ENCODE peak calls at places on chromosomes 7 and 10, in nine cellular contexts. Q is foreskin fibroblast, L is coronary artery, W is tibial artery, A is fibroblast of villous mesenchyme, C is astrocyte of the spinal cord, O is psoas muscle, F is AG09309, H is GM12878. Z is an unnamed sample.

GRCh38 chr7:46352335-46352954 is 431.4 kb upstream of the IGFBP3 start:
- DNase-seq in H (peak; percentile 35), Q (peak; percentile 71), C (peak; percentile 71), W (no peak), O (no peak), F (peak; percentile 23), L (no peak), A (peak; percentile 60), Z (peak; percentile 85)

GRCh38 chr7:137978464-137979237 is 23.2 kb downstream of the CREB3L2 start:
- DNase-seq in A (peak; percentile 97), Q (peak; percentile 98), L (peak; percentile 94), C (peak; percentile 97), O (peak; percentile 76), F (peak; percentile 86), H (no peak), W (peak; percentile 94), Z (peak; percentile 94)

GRCh38 chr10:35355971-35356724 is 19.8 kb downstream of the CCNY start:
- DNase-seq in A (peak; percentile 62), F (no peak), Q (no peak), H (peak; percentile 53), L (no peak), W (no peak), O (no peak), C (no peak), Z (no peak)

GRCh38 chr10:15211464-15211979 is 43.0 kb upstream of the NMT2 start:
- DNase-seq in C (peak; percentile 84), A (peak; percentile 42), O (no peak), F (peak; percentile 51), H (no peak), L (no peak), W (no peak), Q (peak; percentile 67), Z (peak; percentile 50)

GRCh38 chr7:45998506-45998905 is 77.4 kb upstream of the IGFBP3 start:
- DNase-seq in F (no peak), Q (no peak), W (no peak), H (no peak), L (no peak), O (no peak), C (no peak), A (no peak), Z (no peak)

GRCh38 chr10:35504132-35504531 is 101.0 kb upstream of the GJD4 start:
- DNase-seq in W (no peak), H (no peak), F (no peak), C (no peak), L (no peak), O (no peak), Q (no peak), A (no peak), Z (no peak)

GRCh38 chr7:98800996-98801395 is 68.8 kb downstream of the TMEM130 start:
- DNase-seq in H (no peak), W (no peak), Q (no peak), A (no peak), L (no peak), O (no peak), C (no peak), F (no peak), Z (no peak)

GRCh38 chr7:34445653-34446052 is 212.4 kb upstream of the NPSR1 start:
- DNase-seq in H (no peak), W (no peak), A (no peak), C (no peak), F (no peak), L (no peak), O (no peak), Q (no peak), Z (peak; percentile 43)

GRCh38 chr10:63467833-63468232 is 2.1 kb upstream of the JMJD1C start:
- DNase-seq in W (no peak), H (no peak), O (no peak), F (no peak), L (no peak), A (no peak), Q (peak; percentile 62), C (peak; percentile 18), Z (no peak)

GRCh38 chr10:86678999-86679792 is 10.9 kb downstream of the LDB3 start:
- DNase-seq in W (no peak), L (no peak), C (no peak), A (no peak), H (peak; percentile 7), O (no peak), Q (no peak), F (no peak), Z (no peak)

DNA sequence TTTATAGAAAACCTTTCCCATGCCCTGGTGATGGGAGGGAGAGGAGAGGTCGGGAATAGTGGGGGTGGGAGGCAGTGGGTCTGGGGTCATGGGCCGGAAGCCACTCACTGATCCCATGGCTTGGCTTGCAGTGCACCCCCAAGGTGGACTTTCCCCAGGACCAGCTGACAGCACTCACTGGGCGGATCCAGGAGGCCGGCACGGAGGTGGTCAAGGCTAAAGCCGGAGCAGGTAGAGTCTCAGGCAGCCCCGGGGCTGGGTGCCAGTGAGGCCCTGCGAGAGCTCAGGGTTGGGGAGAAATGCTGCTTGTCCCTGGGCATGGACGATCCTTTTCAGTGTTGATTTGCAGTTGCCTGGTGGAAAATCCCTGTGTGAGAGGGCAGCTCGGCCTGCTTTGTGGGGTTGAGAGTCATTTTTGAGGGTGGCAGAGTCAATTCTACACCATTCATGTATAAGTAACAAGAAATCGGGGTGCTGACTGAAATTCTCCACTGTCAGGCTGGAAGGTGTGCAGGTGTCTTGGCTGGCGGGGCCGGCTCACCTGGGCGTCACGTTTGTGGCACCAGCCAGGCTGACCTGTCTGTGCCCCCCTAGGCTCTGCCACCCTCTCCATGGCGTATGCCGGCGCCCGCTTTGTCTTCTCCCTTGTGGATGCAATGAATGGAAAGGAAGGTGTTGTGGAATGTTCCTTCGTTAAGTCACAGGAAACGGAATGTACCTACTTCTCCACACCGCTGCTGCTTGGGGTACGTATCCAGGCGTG is 16.5 kb downstream of the MDH2 start:
- DNase-seq in H (no peak), O (no peak), Q (no peak), L (no peak), C (no peak), W (no peak), A (no peak), F (no peak), Z (no peak)
- TF ChIP-seq CTCF in H (no peak), O (no peak), Q (no peak), L (no peak), C (no peak), W (no peak), A (no peak), F (no peak), Z (no peak)

GRCh38 chr7:151252961-151253691 is 4.6 kb upstream of the SMARCD3 start:
- DNase-seq in F (no peak), O (no peak), Q (no peak), A (peak; percentile 21), W (peak; percentile 62), H (no peak), C (no peak), L (no peak), Z (no peak)
- H3K4me3 ChIP-seq in F (no peak overlapping the region), O (peak overlapping the region; percentile 88), Q (no peak overlapping the region), A (no peak overlapping the region), W (peak overlapping the region; percentile 71), H (no peak overlapping the region), C (peak overlapping the region; percentile 59), L (peak overlapping the region; percentile 94), Z (no peak overlapping the region)

GRCh38 chr10:119408072-119408471 is 134.4 kb downstream of the RGS10 start:
- DNase-seq in Q (no peak), O (no peak), W (no peak), C (no peak), L (no peak), A (no peak), F (no peak), H (no peak), Z (no peak)

GRCh38 chr10:119406888-119407777 is 135.4 kb downstream of the RGS10 start:
- DNase-seq in C (no peak), W (no peak), F (no peak), A (no peak), O (no peak), L (no peak), H (peak; percentile 12), Q (no peak), Z (no peak)

GRCh38 chr10:119404719-119405504 is 137.6 kb downstream of the RGS10 start:
- DNase-seq in H (no peak), L (no peak), Q (no peak), C (no peak), O (no peak), W (no peak), A (no peak), F (no peak), Z (no peak)

GRCh38 chr10:119405505-119405807 is 137.1 kb downstream of the RGS10 start:
- DNase-seq in A (no peak), O (no peak), F (no peak), L (no peak), C (no peak), W (no peak), H (no peak), Q (no peak), Z (no peak)

GRCh38 chr10:119406137-119406536 is 136.4 kb downstream of the RGS10 start:
- DNase-seq in C (no peak), L (no peak), F (no peak), W (no peak), Q (no peak), O (no peak), A (no peak), H (no peak), Z (no peak)
- TF ChIP-seq CTCF in C (no peak), L (no peak), F (no peak), W (no peak), Q (no peak), O (no peak), A (no peak), H (no peak), Z (no peak)

DNA sequence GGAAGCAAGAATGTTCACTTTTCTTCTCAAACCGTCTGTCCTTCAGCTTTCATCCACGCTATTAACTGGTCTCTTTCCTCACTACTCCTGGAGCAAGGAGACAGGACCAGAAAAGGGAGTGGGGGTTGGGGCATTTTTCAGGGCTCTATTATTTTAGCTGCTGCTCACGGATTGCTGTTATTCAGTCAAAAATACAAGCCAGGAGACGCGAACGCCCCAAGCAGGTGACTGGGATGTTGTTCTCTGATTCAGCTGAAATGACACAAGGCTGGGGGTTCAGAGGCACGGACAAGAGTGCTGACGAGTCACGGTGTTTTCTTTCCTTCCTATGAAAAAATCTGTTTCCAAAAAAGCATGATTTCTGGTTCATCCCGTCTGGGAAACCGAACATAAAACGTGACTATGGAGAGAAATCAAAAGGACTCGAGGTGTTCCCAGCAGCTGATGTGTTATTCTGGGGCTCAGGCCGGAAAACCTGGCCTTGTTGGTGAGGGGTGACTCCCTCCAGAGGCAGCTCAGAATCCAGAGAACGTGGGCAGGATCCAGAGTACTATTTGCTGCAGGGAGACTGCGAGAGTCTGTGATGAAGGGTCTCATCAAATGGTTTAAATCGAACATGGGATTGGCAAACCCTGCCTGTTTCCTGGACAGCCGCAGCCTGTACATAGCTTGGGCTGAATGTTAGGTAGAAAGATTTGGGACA is 3.5 kb upstream of the INHBA start:
- DNase-seq in L (no peak), O (no peak), H (no peak), A (no peak), Q (no peak), W (no peak), C (no peak), F (no peak), Z (no peak)
- H3K4me3 ChIP-seq in L (peak overlapping the region; percentile 80), O (peak overlapping the region; percentile 67), H (no peak overlapping the region), A (no peak overlapping the region), Q (no peak overlapping the region), W (peak overlapping the region; percentile 62), C (no peak overlapping the region), F (peak overlapping the region; percentile 56), Z (no peak overlapping the region)

Z was measured in fibroblast of pulmonary artery.